ENCODE peak calls at places on chromosomes 1 and 21, in four cellular contexts. One of them, this sample, is unnamed.

GRCh38 chr1:109161836-109162606 is 48.1 kb downstream of the ELAPOR1 start:
- DNase-seq in T-cell: peak
- DNase-seq in cardiac fibroblast: peak
- DNase-seq in tibial nerve: peak
- DNase-seq in this sample: no peak

GRCh38 chr21:39022901-39023693 is 160.2 kb downstream of the PSMG1 start:
- DNase-seq in T-cell: no peak
- DNase-seq in cardiac fibroblast: peak
- DNase-seq in tibial nerve: peak
- DNase-seq in this sample: no peak

GRCh38 chr1:156616463-156616862 is 2.8 kb upstream of the HAPLN2 start:
- DNase-seq in T-cell: no peak
- DNase-seq in cardiac fibroblast: peak
- DNase-seq in tibial nerve: no peak
- DNase-seq in this sample: peak

GRCh38 chr1:2408456-2408855 is 3.9 kb downstream of the PEX10 start:
- DNase-seq in T-cell: no peak
- DNase-seq in cardiac fibroblast: no peak
- DNase-seq in tibial nerve: no peak
- DNase-seq in this sample: no peak

GRCh38 chr1:39160703-39161102 is 43.8 kb upstream of the MACF1 start:
- DNase-seq in T-cell: no peak
- DNase-seq in cardiac fibroblast: peak
- DNase-seq in tibial nerve: no peak
- DNase-seq in this sample: no peak

GRCh38 chr1:196680107-196680506 is 28.3 kb downstream of the CFH start:
- DNase-seq in T-cell: no peak
- DNase-seq in cardiac fibroblast: no peak
- DNase-seq in tibial nerve: no peak
- DNase-seq in this sample: no peak

GRCh38 chr1:234617986-234618725 is 8.2 kb upstream of the IRF2BP2 start:
- DNase-seq in T-cell: no peak
- DNase-seq in cardiac fibroblast: peak
- DNase-seq in tibial nerve: no peak
- DNase-seq in this sample: no peak

GRCh38 chr1:2342384-2343022 is 48.9 kb downstream of the MORN1 start:
- DNase-seq in T-cell: no peak
- DNase-seq in cardiac fibroblast: no peak
- DNase-seq in tibial nerve: no peak
- DNase-seq in this sample: no peak

GRCh38 chr1:43418858-43419257 is 29.2 kb downstream of the SZT2 start:
- DNase-seq in T-cell: no peak
- DNase-seq in cardiac fibroblast: no peak
- DNase-seq in tibial nerve: no peak
- DNase-seq in this sample: no peak

GRCh38 chr1:37606481-37607263 is 10.9 kb upstream of the GNL2 start:
- DNase-seq in T-cell: no peak
- DNase-seq in cardiac fibroblast: peak
- DNase-seq in tibial nerve: no peak
- DNase-seq in this sample: no peak

GRCh38 chr1:206738370-206739366 is 31.9 kb upstream of the IL19 start:
- DNase-seq in T-cell: no peak
- DNase-seq in cardiac fibroblast: peak
- DNase-seq in tibial nerve: no peak
- DNase-seq in this sample: no peak

GRCh38 chr1:39098569-39099250 is 72.6 kb downstream of the NDUFS5 start:
- DNase-seq in T-cell: peak
- DNase-seq in cardiac fibroblast: peak
- DNase-seq in tibial nerve: peak
- DNase-seq in this sample: peak

GRCh38 chr1:14857436-14858195 is 259.1 kb downstream of the KAZN start:
- DNase-seq in T-cell: no peak
- DNase-seq in cardiac fibroblast: no peak
- DNase-seq in tibial nerve: no peak
- DNase-seq in this sample: no peak